ENCODE peak calls at places on chromosomes 1 and 21, in eight cellular contexts. P is cardiac muscle cell, L is progenitor cell of endocrine pancreas, H is heart right ventricle, Q is AG10803, V is type B pancreatic cell, X is epithelial cell of esophagus, F is breast epithelium. K is an unnamed sample.

GRCh38 chr21:15249285-15249993 is 184.6 kb upstream of the NRIP1 start:
- DNase-seq in H (peak; percentile 20), Q (no peak), V (no peak), P (peak; percentile 38), X (no peak), F (no peak), L (no peak), K (no peak)

GRCh38 chr1:143720087-143721023 is 251.4 kb downstream of the FAM72C start:
- DNase-seq in H (no peak), F (no peak), X (peak; percentile 48), V (no peak), Q (no peak), L (peak; percentile 17), P (peak; percentile 61), K (no peak)

GRCh38 chr1:65979145-65979544 is 186.4 kb downstream of the PDE4B start:
- DNase-seq in P (peak; percentile 90), L (no peak), H (no peak), X (no peak), F (no peak), Q (no peak), V (no peak), K (no peak)

GRCh38 chr1:3471356-3472087 is 17.1 kb downstream of the ARHGEF16 start:
- DNase-seq in P (peak; percentile 64), L (no peak), F (no peak), X (peak; percentile 51), H (peak; percentile 50), V (no peak), Q (peak; percentile 33), K (no peak)

GRCh38 chr1:119674835-119675289 is 26.8 kb upstream of the ZNF697 start:
- DNase-seq in V (no peak), H (no peak), P (peak; percentile 94), X (peak; percentile 93), L (no peak), Q (peak; percentile 88), F (no peak), K (no peak)

GRCh38 chr1:54806931-54807611 is 5.9 kb upstream of the TTC22 start:
- DNase-seq in Q (peak; percentile 27), P (no peak), H (no peak), X (peak; percentile 55), F (no peak), V (peak; percentile 45), L (no peak), K (peak; percentile 76)

GRCh38 chr1:246971322-246971721 is 36.5 kb downstream of the ZNF695 start:
- DNase-seq in Q (peak; percentile 25), X (peak; percentile 19), V (no peak), L (no peak), P (peak; percentile 73), H (peak; percentile 63), F (no peak), K (no peak)

GRCh38 chr1:1006305-1007159 is 6.6 kb upstream of the HES4 start:
- DNase-seq in X (no peak), L (peak; percentile 11), V (no peak), P (no peak), Q (no peak), F (no peak), H (peak; percentile 6), K (no peak)

GRCh38 chr1:227899820-227900449 is 47.8 kb downstream of the WNT9A start:
- DNase-seq in P (no peak), L (no peak), V (peak; percentile 56), Q (no peak), X (no peak), F (no peak), H (no peak), K (peak; percentile 76)

GRCh38 chr1:214551436-214552173 is at the start of gene PTPN14:
- DNase-seq in P (peak; percentile 98), Q (peak; percentile 97), V (peak; percentile 89), H (peak; percentile 89), F (peak; percentile 93), L (peak; percentile 85), X (peak; percentile 95), K (peak; percentile 97)

GRCh38 chr1:234861024-234861620 is 251.1 kb upstream of the IRF2BP2 start:
- DNase-seq in F (no peak), P (no peak), H (no peak), X (no peak), L (no peak), Q (no peak), V (no peak), K (no peak)

GRCh38 chr1:168343566-168343965 is 62.9 kb downstream of the TBX19 start:
- DNase-seq in H (no peak), P (no peak), Q (no peak), L (no peak), V (no peak), X (no peak), F (no peak), K (no peak)

GRCh38 chr1:30790850-30791778 is 33.5 kb upstream of the LAPTM5 start:
- DNase-seq in F (no peak), X (no peak), P (no peak), Q (peak; percentile 18), H (no peak), V (no peak), L (no peak), K (no peak)

GRCh38 chr1:190129367-190129766 is 348.3 kb downstream of the BRINP3 start:
- DNase-seq in P (no peak), L (no peak), X (no peak), Q (no peak), H (no peak), F (no peak), V (no peak), K (no peak)

DNA sequence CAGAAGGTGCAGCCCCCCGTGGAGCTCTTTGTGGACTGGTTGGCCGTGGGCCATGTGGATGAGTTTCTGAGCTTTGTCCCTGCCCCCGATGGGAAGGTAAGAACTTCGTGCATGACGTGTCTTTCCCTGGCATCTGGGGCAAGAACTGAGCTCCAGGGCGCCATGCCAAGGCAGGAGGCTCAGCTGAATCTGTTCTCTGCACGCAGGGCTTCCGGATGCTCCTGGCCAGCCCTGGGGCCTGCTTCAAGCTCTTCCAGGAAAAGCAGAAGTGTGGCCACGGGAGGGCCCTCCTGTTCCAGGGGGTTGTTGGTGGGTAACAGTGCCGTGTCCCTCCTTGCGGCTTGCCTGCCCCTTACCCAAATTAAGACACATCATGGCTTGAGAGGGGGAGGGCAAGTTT is 27.7 kb downstream of the PADI3 start:
- DNase-seq in H (no peak), V (no peak), Q (peak; percentile 76), P (peak; percentile 53), X (peak; percentile 91), L (no peak), F (no peak), K (no peak)
- TF ChIP-seq CTCF in H (no peak), V (no peak), Q (no peak), P (no peak), X (no peak), L (no peak), F (no peak), K (no peak)

DNA sequence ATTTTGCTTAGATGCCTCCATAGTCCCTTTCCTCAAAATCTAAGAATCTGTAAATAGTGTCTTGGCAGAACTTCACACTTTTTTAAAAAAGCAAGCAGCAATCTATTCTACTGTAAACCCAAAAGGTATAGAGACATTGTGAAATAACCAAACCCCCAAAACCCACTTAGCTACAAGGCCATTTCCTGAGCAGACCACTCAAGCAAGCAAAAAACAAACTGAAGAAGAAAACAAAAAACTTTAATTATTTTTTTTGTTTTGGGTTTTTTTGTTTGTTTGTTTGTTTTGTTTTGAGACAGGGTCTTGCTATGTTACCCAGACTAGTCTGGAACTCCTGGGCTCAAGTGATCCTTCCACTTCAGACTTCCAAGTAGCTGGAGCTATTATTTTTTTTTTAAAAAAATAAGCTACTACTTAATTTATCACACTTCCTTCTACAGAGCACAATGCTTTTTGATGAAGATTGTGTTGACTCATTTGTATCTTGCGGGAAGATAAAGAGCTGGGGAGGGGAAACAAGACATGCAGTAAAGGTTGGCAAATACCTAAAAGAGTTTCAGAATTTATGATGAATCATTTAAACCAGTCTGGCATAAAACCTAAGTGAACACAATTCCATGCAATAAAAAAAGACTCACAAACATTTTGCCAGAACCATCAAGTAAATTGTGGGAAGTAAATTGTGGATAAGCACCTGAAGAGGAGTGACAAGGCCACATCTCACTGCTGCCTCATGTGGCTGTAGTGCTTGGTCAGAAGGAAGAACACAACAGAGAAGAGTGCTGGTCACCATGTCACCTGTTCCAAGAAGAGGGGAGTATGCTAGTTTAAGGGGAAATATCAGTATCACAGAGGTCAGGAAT is 2.7 kb upstream of the PTPN22 start:
- DNase-seq in V (no peak), H (no peak), Q (peak; percentile 11), X (peak; percentile 83), P (peak; percentile 64), L (no peak), F (no peak), K (no peak)
- TF ChIP-seq CTCF in V (peak; percentile 20), H (no peak), Q (peak; percentile 32), X (peak; percentile 50), P (peak; percentile 30), L (no peak), F (no peak), K (no peak)

GRCh38 chr1:92016720-92017316 is 13.0 kb upstream of the EPHX4 start:
- DNase-seq in P (no peak), V (no peak), X (no peak), H (no peak), F (no peak), L (no peak), Q (no peak), K (no peak)

GRCh38 chr1:92013923-92014322 is 15.9 kb upstream of the EPHX4 start:
- DNase-seq in Q (no peak), F (no peak), P (no peak), V (no peak), X (no peak), L (no peak), H (no peak), K (no peak)

GRCh38 chr1:92017656-92018055 is 12.1 kb upstream of the EPHX4 start:
- DNase-seq in F (no peak), X (no peak), L (no peak), P (no peak), H (no peak), V (no peak), Q (no peak), K (no peak)
- TF ChIP-seq CTCF in F (no peak), X (no peak), L (no peak), P (no peak), H (no peak), V (no peak), Q (no peak), K (no peak)

GRCh38 chr1:83581747-83582146 is 417.2 kb downstream of the TTLL7 start:
- DNase-seq in P (no peak), F (no peak), Q (no peak), V (no peak), H (no peak), X (no peak), L (no peak), K (no peak)

GRCh38 chr1:83588140-83588539 is 410.8 kb downstream of the TTLL7 start:
- DNase-seq in P (no peak), X (no peak), Q (no peak), H (no peak), L (no peak), F (no peak), V (no peak), K (no peak)

DNA sequence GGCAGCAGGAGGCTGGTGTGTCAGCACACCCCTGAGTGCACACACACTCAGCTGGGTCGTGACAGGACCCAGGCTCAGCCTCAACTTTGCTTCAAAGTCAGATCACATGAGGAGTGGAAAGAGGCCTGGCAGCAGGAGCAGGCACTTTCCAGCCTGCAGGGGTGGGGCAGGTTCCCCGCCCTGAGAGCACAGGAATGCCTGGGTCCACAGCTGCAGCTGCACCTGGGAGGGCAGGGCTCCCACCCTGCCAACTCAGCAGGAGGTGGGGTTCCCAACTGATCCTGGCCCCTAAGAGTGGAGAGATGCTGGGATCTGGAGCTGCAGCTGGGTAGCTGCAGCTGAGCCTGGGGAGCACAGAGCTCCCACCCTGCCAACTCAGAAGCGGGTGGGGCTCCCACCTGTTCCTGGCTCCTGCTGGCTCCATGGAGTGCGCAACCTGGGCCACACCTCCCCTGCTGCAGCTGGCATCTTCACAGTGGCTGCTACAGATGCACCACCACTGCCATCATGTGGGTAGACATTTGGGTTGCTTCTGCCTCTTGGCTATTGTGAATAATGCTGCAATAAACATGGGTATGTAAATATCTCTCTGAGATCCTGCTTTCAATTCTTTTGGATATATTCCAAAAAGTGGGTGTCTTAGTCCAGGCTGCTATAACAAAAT is 415.4 kb downstream of the TTLL7 start:
- DNase-seq in Q (peak; percentile 13), X (peak; percentile 46), P (no peak), H (no peak), V (no peak), L (no peak), F (no peak), K (no peak)
- TF ChIP-seq CTCF in Q (peak; percentile 46), X (peak; percentile 47), P (no peak), H (no peak), V (peak; percentile 31), L (no peak), F (no peak), K (peak; percentile 46)